ENCODE peak calls at places on chromosome 22, in ten cellular contexts. Z is HFF-Myc, V is thoracic aorta, X is fibroblast of lung, Y is kidney, D is astrocyte of the spinal cord, M is adrenal gland, C is cardiac fibroblast, A is right lobe of liver, F is mammary epithelial cell. J is an unnamed sample.

GRCh38 chr22:39392341-39392948 is 7.1 kb upstream of the TAB1 start:
- DNase-seq in V (no peak), M (no peak), A (no peak), F (no peak), D (no peak), Z (no peak), Y (peak; percentile 63), X (no peak), C (no peak), J (no peak)

GRCh38 chr22:16974298-16975084 is 33.5 kb downstream of the GAB4 start:
- DNase-seq in Z (no peak), X (no peak), F (no peak), Y (no peak), M (no peak), A (peak; percentile 24), C (no peak), D (no peak), V (no peak), J (no peak)

GRCh38 chr22:31090217-31091085 is 9.3 kb downstream of the SMTN start:
- DNase-seq in C (no peak), Z (no peak), D (no peak), V (no peak), M (no peak), X (no peak), A (no peak), F (no peak), Y (no peak), J (no peak)

GRCh38 chr22:46618667-46619066 is 1.5 kb upstream of the GRAMD4 start:
- DNase-seq in M (peak; percentile 30), C (no peak), D (no peak), F (no peak), V (no peak), Y (no peak), A (no peak), X (no peak), Z (no peak), J (no peak)

GRCh38 chr22:30392661-30393321 is 4.0 kb upstream of the SEC14L2 start:
- DNase-seq in V (no peak), Y (peak; percentile 82), C (no peak), Z (no peak), M (no peak), D (no peak), X (no peak), F (no peak), A (peak; percentile 93), J (no peak)

GRCh38 chr22:28023774-28024173 is 104.7 kb upstream of the PITPNB start:
- DNase-seq in X (no peak), Y (no peak), D (no peak), F (no peak), C (no peak), V (no peak), Z (no peak), M (no peak), A (peak; percentile 10), J (no peak)

GRCh38 chr22:43851058-43851978 is 11.0 kb downstream of the SULT4A1 start:
- DNase-seq in Z (no peak), F (no peak), C (no peak), A (no peak), D (no peak), X (no peak), M (no peak), V (no peak), Y (peak; percentile 27), J (no peak)

GRCh38 chr22:39117585-39118191 is 20.6 kb downstream of the APOBEC3H start:
- DNase-seq in V (no peak), C (peak; percentile 70), A (no peak), M (peak; percentile 62), Z (no peak), X (peak; percentile 38), Y (no peak), F (peak; percentile 42), D (peak; percentile 35), J (peak; percentile 67)

GRCh38 chr22:36914383-36914752 is 940 bp downstream of the CSF2RB start:
- DNase-seq in A (peak; percentile 44), M (no peak), C (no peak), F (no peak), Y (no peak), Z (no peak), V (no peak), D (no peak), X (no peak), J (no peak)

GRCh38 chr22:36916034-36916433 is 2.6 kb downstream of the CSF2RB start:
- DNase-seq in D (no peak), F (no peak), X (no peak), C (no peak), Z (no peak), Y (no peak), M (no peak), A (no peak), V (no peak), J (no peak)

GRCh38 chr22:36912694-36913430 is 566 bp upstream of the CSF2RB start:
- DNase-seq in Y (no peak), C (no peak), Z (no peak), A (peak; percentile 33), X (no peak), F (no peak), D (no peak), V (no peak), M (no peak), J (no peak)

GRCh38 chr22:36911887-36912661 is 1.4 kb upstream of the CSF2RB start:
- DNase-seq in F (no peak), Y (no peak), A (no peak), D (no peak), X (peak; percentile 30), M (no peak), V (no peak), C (peak; percentile 9), Z (no peak), J (no peak)

GRCh38 chr22:36913431-36914382 is at the start of gene CSF2RB:
- DNase-seq in M (peak; percentile 29), C (peak; percentile 15), D (no peak), Y (peak; percentile 67), Z (no peak), F (no peak), X (no peak), V (no peak), A (peak; percentile 56), J (peak; percentile 49)
- H3K4me3 ChIP-seq in M (no peak within 1 kb of the TSS), C (no peak within 1 kb of the TSS), D (no peak within 1 kb of the TSS), Y (peak within 1 kb of the TSS; percentile 28), Z (no peak within 1 kb of the TSS), F (no peak within 1 kb of the TSS), X (no peak within 1 kb of the TSS), V (peak within 1 kb of the TSS; percentile 58), A (peak within 1 kb of the TSS; percentile 9), J (peak within 1 kb of the TSS; percentile 68)

GRCh38 chr22:23386822-23387580 is 193.1 kb downstream of the IGLL1 start:
- DNase-seq in M (no peak), A (no peak), C (no peak), Z (no peak), V (no peak), Y (peak; percentile 73), D (no peak), F (no peak), X (no peak), J (no peak)

GRCh38 chr22:23389271-23390071 is 190.6 kb downstream of the IGLL1 start:
- DNase-seq in Y (no peak), F (no peak), D (no peak), X (no peak), M (no peak), Z (no peak), C (no peak), V (no peak), A (no peak), J (no peak)

GRCh38 chr22:23386245-23386631 is 193.9 kb downstream of the IGLL1 start:
- DNase-seq in F (no peak), A (no peak), X (no peak), V (no peak), D (no peak), C (no peak), Z (no peak), Y (peak; percentile 72), M (no peak), J (no peak)

GRCh38 chr22:23388492-23389009 is 191.5 kb downstream of the IGLL1 start:
- DNase-seq in M (no peak), F (no peak), C (no peak), Y (peak; percentile 73), X (no peak), D (no peak), A (no peak), Z (no peak), V (no peak), J (no peak)

GRCh38 chr22:23387827-23388491 is 192.1 kb downstream of the IGLL1 start:
- DNase-seq in Z (no peak), F (no peak), A (no peak), X (no peak), V (no peak), Y (peak; percentile 78), C (no peak), D (no peak), M (no peak), J (no peak)
- TF ChIP-seq CTCF in Z (no peak), F (no peak), A (no peak), X (no peak), V (no peak), Y (no peak), C (no peak), D (no peak), M (no peak), J (no peak)

GRCh38 chr22:49848690-49849160 is 4.9 kb upstream of the ZBED4 start:
- DNase-seq in A (no peak), D (no peak), M (no peak), F (no peak), Z (no peak), C (no peak), V (no peak), X (no peak), Y (peak; percentile 71), J (no peak)

GRCh38 chr22:49847751-49848689 is 5.6 kb upstream of the ZBED4 start:
- DNase-seq in Y (peak; percentile 77), C (no peak), F (no peak), X (no peak), Z (no peak), M (no peak), D (no peak), V (no peak), A (no peak), J (no peak)

GRCh38 chr22:49850959-49851815 is 2.5 kb upstream of the ZBED4 start:
- DNase-seq in F (no peak), X (no peak), A (no peak), Y (no peak), D (no peak), M (no peak), Z (no peak), V (no peak), C (no peak), J (no peak)

GRCh38 chr22:49850021-49850911 is 3.4 kb upstream of the ZBED4 start:
- DNase-seq in D (no peak), C (no peak), F (no peak), Y (no peak), Z (no peak), A (no peak), V (no peak), M (no peak), X (no peak), J (no peak)

GRCh38 chr22:49849161-49850020 is 4.3 kb upstream of the ZBED4 start:
- DNase-seq in Z (no peak), V (no peak), M (no peak), C (no peak), D (no peak), Y (peak; percentile 75), A (no peak), F (no peak), X (no peak), J (no peak)
- H3K4me3 ChIP-seq in Z (no peak overlapping the region), V (peak overlapping the region; percentile 72), M (no peak overlapping the region), C (peak overlapping the region; percentile 30), D (no peak overlapping the region), Y (no peak overlapping the region), A (peak overlapping the region; percentile 41), F (no peak overlapping the region), X (no peak overlapping the region), J (peak overlapping the region; percentile 27)

DNA sequence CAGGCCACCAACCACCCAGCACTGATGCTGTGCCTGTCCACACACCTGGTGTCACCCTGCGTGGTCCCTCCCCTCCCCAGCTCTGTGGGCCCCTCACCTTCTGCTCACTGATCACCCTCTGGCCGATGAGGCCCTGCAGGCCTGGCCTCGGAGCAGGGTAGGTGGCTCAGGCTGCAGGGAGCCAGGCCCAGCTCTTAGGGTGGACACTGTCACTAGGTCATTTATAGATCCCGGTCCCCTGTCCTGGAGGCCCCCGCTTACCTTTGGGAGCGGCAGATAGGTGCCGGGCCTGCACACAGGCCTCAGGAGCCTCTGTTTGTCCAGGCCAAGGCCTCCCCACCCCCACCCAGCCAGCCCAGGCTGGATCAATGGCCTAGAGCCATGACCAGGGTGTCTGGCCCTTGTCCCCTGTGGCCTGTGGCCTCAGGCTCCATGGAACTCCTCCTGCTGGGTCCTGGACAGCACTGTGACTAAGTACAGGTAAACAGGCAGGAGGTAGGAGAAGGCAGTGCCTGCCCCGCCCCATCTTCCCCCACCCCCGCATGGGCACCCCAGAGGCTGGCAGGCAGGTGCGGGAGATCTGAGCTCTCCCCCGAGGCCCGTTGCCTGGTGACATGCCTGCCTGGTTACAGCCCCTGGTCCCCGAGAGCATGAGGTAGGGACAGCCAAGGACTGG is at the start of gene TMPRSS6:
- DNase-seq in M (no peak), Z (no peak), C (no peak), A (peak; percentile 94), D (no peak), F (no peak), X (no peak), Y (no peak), V (no peak), J (no peak)
- TF ChIP-seq CTCF in M (no peak), Z (no peak), C (no peak), A (no peak), D (no peak), F (no peak), X (no peak), Y (no peak), V (no peak), J (no peak)

J was measured in GM06990.